ENCODE peak calls at places on chromosomes 4 and X, in eight cellular contexts. W is NCI-H1436, Q is choroid plexus epithelial cell, A is T-helper 22 cell, R is dermis blood vessel endothelial cell, N is Right ventricle myocardium superior, G is tibial nerve, O is HuH-7. Z is an unnamed sample.

GRCh38 chrX:151697537-151697936 is 2.3 kb downstream of the PRRG3 start:
- DNase-seq in W (no peak), Q (peak), A (no peak), R (no peak), N (no peak), G (peak), O (no peak), Z (no peak)

GRCh38 chr4:121277194-121278105 is 103.4 kb downstream of the QRFPR start:
- DNase-seq in W (no peak), Q (no peak), A (no peak), R (peak), N (no peak), G (no peak), O (peak), Z (no peak)

GRCh38 chr4:124907881-124908280 is 195.3 kb upstream of the ANKRD50 start:
- DNase-seq in W (no peak), Q (no peak), A (no peak), R (no peak), N (no peak), G (no peak), O (no peak), Z (no peak)

GRCh38 chr4:53463340-53463739 is 85.9 kb downstream of the FIP1L1 start:
- DNase-seq in W (no peak), Q (no peak), A (no peak), R (no peak), N (no peak), G (no peak), O (no peak), Z (no peak)

GRCh38 chr4:46249106-46249505 is 125.3 kb upstream of the GABRG1 start:
- DNase-seq in W (no peak), Q (no peak), A (no peak), R (no peak), N (no peak), G (no peak), O (no peak), Z (no peak)

GRCh38 chrX:48709522-48710117 is 13.1 kb downstream of the SUV39H1 start:
- DNase-seq in W (no peak), Q (no peak), A (no peak), R (no peak), N (no peak), G (no peak), O (no peak), Z (no peak)

GRCh38 chr4:77797239-77797638 is 21.9 kb downstream of the CNOT6L start:
- DNase-seq in W (no peak), Q (peak), A (no peak), R (no peak), N (no peak), G (no peak), O (no peak), Z (no peak)

GRCh38 chrX:28625223-28625622 is 38.0 kb downstream of the IL1RAPL1 start:
- DNase-seq in W (no peak), Q (no peak), A (no peak), R (no peak), N (no peak), G (no peak), O (no peak), Z (no peak)

GRCh38 chr4:83217721-83218522 is 66.7 kb downstream of the COQ2 start:
- DNase-seq in W (peak), Q (peak), A (peak), R (no peak), N (no peak), G (no peak), O (no peak), Z (peak)

Z was measured in NCI-H2029.